ENCODE peak calls at places on chromosomes 7 and 10, in five cellular contexts. One of them, this sample, is unnamed.

GRCh38 chr7:29935111-29935510 is 54.5 kb downstream of the SCRN1 start:
- DNase-seq in transverse colon: no peak
- DNase-seq in endothelial cell of umbilical vein: no peak
- DNase-seq in adrenal gland: no peak
- DNase-seq in NB4: no peak
- DNase-seq in this sample: no peak

GRCh38 chr7:5677538-5678294 is 103.7 kb downstream of the RNF216 start:
- DNase-seq in endothelial cell of umbilical vein: peak; percentile 84
- DNase-seq in transverse colon: peak; percentile 61
- DNase-seq in adrenal gland: peak; percentile 85
- DNase-seq in NB4: peak; percentile 84
- DNase-seq in this sample: peak; percentile 61

GRCh38 chr7:29609162-29610030 is 45.8 kb downstream of the PRR15 start:
- DNase-seq in adrenal gland: no peak
- DNase-seq in transverse colon: peak; percentile 65
- DNase-seq in endothelial cell of umbilical vein: peak; percentile 17
- DNase-seq in NB4: peak; percentile 34
- DNase-seq in this sample: peak; percentile 4

GRCh38 chr10:119441151-119441821 is 101.2 kb downstream of the RGS10 start:
- DNase-seq in NB4: no peak
- DNase-seq in endothelial cell of umbilical vein: peak; percentile 6
- DNase-seq in transverse colon: no peak
- DNase-seq in adrenal gland: peak; percentile 62
- DNase-seq in this sample: no peak

GRCh38 chr7:41996381-41997035 is 240.5 kb downstream of the GLI3 start:
- DNase-seq in adrenal gland: no peak
- DNase-seq in NB4: no peak
- DNase-seq in endothelial cell of umbilical vein: peak; percentile 60
- DNase-seq in transverse colon: no peak
- DNase-seq in this sample: no peak

GRCh38 chr7:38398725-38399321 is 125.4 kb upstream of the TARP start:
- DNase-seq in NB4: peak; percentile 59
- DNase-seq in transverse colon: peak; percentile 39
- DNase-seq in adrenal gland: peak; percentile 75
- DNase-seq in endothelial cell of umbilical vein: peak; percentile 60
- DNase-seq in this sample: peak; percentile 64

GRCh38 chr7:138875794-138876193 is 77.8 kb upstream of the ATP6V0A4 start:
- DNase-seq in NB4: peak; percentile 91
- DNase-seq in adrenal gland: no peak
- DNase-seq in transverse colon: no peak
- DNase-seq in endothelial cell of umbilical vein: no peak
- DNase-seq in this sample: no peak

GRCh38 chr7:107937514-107937913 is 46.5 kb downstream of the DLD start:
- DNase-seq in transverse colon: no peak
- DNase-seq in NB4: no peak
- DNase-seq in adrenal gland: no peak
- DNase-seq in endothelial cell of umbilical vein: no peak
- DNase-seq in this sample: no peak

GRCh38 chr10:130257897-130258296 is 121.7 kb downstream of the GLRX3 start:
- DNase-seq in endothelial cell of umbilical vein: no peak
- DNase-seq in adrenal gland: no peak
- DNase-seq in NB4: no peak
- DNase-seq in transverse colon: no peak
- DNase-seq in this sample: no peak

GRCh38 chr10:45420453-45421192 is 46.6 kb downstream of the ALOX5 start:
- DNase-seq in endothelial cell of umbilical vein: peak; percentile 78
- DNase-seq in adrenal gland: peak; percentile 90
- DNase-seq in transverse colon: peak; percentile 87
- DNase-seq in NB4: peak; percentile 84
- DNase-seq in this sample: peak; percentile 96

GRCh38 chr7:47672966-47673365 is 91.1 kb upstream of the TNS3 start:
- DNase-seq in NB4: no peak
- DNase-seq in adrenal gland: no peak
- DNase-seq in endothelial cell of umbilical vein: no peak
- DNase-seq in transverse colon: no peak
- DNase-seq in this sample: no peak

GRCh38 chr10:132957131-132957530 is 14.8 kb upstream of the CFAP46 start:
- DNase-seq in adrenal gland: peak; percentile 81
- DNase-seq in transverse colon: no peak
- DNase-seq in endothelial cell of umbilical vein: no peak
- DNase-seq in NB4: no peak
- DNase-seq in this sample: no peak

GRCh38 chr7:131011976-131012375 is 278.0 kb upstream of the KLF14 start:
- DNase-seq in NB4: peak; percentile 34
- DNase-seq in endothelial cell of umbilical vein: peak; percentile 15
- DNase-seq in adrenal gland: no peak
- DNase-seq in transverse colon: no peak
- DNase-seq in this sample: no peak

GRCh38 chr10:59557642-59558041 is 152.0 kb downstream of the SLC16A9 start:
- DNase-seq in endothelial cell of umbilical vein: no peak
- DNase-seq in transverse colon: no peak
- DNase-seq in NB4: no peak
- DNase-seq in adrenal gland: no peak
- DNase-seq in this sample: no peak

GRCh38 chr10:116710021-116710420 is 32.3 kb downstream of the HSPA12A start:
- DNase-seq in transverse colon: no peak
- DNase-seq in endothelial cell of umbilical vein: no peak
- DNase-seq in adrenal gland: no peak
- DNase-seq in NB4: no peak
- DNase-seq in this sample: no peak

GRCh38 chr7:309586-310228 is 19.7 kb downstream of the FOXL3 start:
- DNase-seq in transverse colon: no peak
- DNase-seq in adrenal gland: no peak
- DNase-seq in endothelial cell of umbilical vein: no peak
- DNase-seq in NB4: no peak
- DNase-seq in this sample: no peak

GRCh38 chr10:20535846-20536245 is 361.3 kb downstream of the NEBL start:
- DNase-seq in transverse colon: no peak
- DNase-seq in endothelial cell of umbilical vein: no peak
- DNase-seq in NB4: no peak
- DNase-seq in adrenal gland: no peak
- DNase-seq in this sample: no peak

GRCh38 chr7:74269757-74270277 is 15.6 kb upstream of the RFC2 start:
- DNase-seq in endothelial cell of umbilical vein: peak; percentile 62
- DNase-seq in transverse colon: peak; percentile 79
- DNase-seq in NB4: peak; percentile 80
- DNase-seq in adrenal gland: peak; percentile 83
- DNase-seq in this sample: peak; percentile 14

GRCh38 chr7:137844690-137845425 is 1.9 kb downstream of the DGKI start:
- DNase-seq in NB4: no peak
- DNase-seq in adrenal gland: no peak
- DNase-seq in endothelial cell of umbilical vein: no peak
- DNase-seq in transverse colon: no peak
- DNase-seq in this sample: no peak

GRCh38 chr10:16832351-16833080 is 15.3 kb upstream of the RSU1 start:
- DNase-seq in transverse colon: peak; percentile 66
- DNase-seq in adrenal gland: peak; percentile 65
- DNase-seq in endothelial cell of umbilical vein: peak; percentile 98
- DNase-seq in NB4: no peak
- DNase-seq in this sample: peak; percentile 9

GRCh38 chr10:78520737-78521430 is 487.2 kb downstream of the RPS24 start:
- DNase-seq in endothelial cell of umbilical vein: peak; percentile 46
- DNase-seq in transverse colon: no peak
- DNase-seq in adrenal gland: peak; percentile 51
- DNase-seq in NB4: peak; percentile 37
- DNase-seq in this sample: no peak

GRCh38 chr10:13206546-13207443 is 27.4 kb downstream of the UCMA start:
- DNase-seq in NB4: peak; percentile 4
- DNase-seq in adrenal gland: no peak
- DNase-seq in transverse colon: no peak
- DNase-seq in endothelial cell of umbilical vein: peak; percentile 49
- DNase-seq in this sample: peak; percentile 13

GRCh38 chr7:18574676-18575075 is 79.1 kb downstream of the HDAC9 start:
- DNase-seq in NB4: no peak
- DNase-seq in adrenal gland: no peak
- DNase-seq in transverse colon: no peak
- DNase-seq in endothelial cell of umbilical vein: no peak
- DNase-seq in this sample: no peak

GRCh38 chr7:127039541-127039940 is 213.2 kb downstream of the GRM8 start:
- DNase-seq in NB4: no peak
- DNase-seq in transverse colon: no peak
- DNase-seq in endothelial cell of umbilical vein: no peak
- DNase-seq in adrenal gland: no peak
- DNase-seq in this sample: no peak

GRCh38 chr7:31192996-31193395 is 140.9 kb downstream of the ADCYAP1R1 start:
- DNase-seq in NB4: peak; percentile 56
- DNase-seq in adrenal gland: peak; percentile 70
- DNase-seq in endothelial cell of umbilical vein: peak; percentile 36
- DNase-seq in transverse colon: peak; percentile 31
- DNase-seq in this sample: peak; percentile 54

GRCh38 chr10:43939389-43939938 is 290.8 kb upstream of the ZNF32 start:
- DNase-seq in endothelial cell of umbilical vein: no peak
- DNase-seq in transverse colon: no peak
- DNase-seq in adrenal gland: peak; percentile 11
- DNase-seq in NB4: no peak
- DNase-seq in this sample: no peak

GRCh38 chr7:108109216-108109908 is 20.8 kb downstream of the LAMB4 start:
- DNase-seq in transverse colon: peak; percentile 16
- DNase-seq in endothelial cell of umbilical vein: peak; percentile 50
- DNase-seq in adrenal gland: no peak
- DNase-seq in NB4: peak; percentile 56
- DNase-seq in this sample: no peak

GRCh38 chr7:70710011-70710480 is 421.9 kb upstream of the GALNT17 start:
- DNase-seq in NB4: peak; percentile 61
- DNase-seq in adrenal gland: no peak
- DNase-seq in transverse colon: no peak
- DNase-seq in endothelial cell of umbilical vein: no peak
- DNase-seq in this sample: no peak

GRCh38 chr7:155874411-155874810 is 62.1 kb upstream of the SHH start:
- DNase-seq in transverse colon: no peak
- DNase-seq in endothelial cell of umbilical vein: no peak
- DNase-seq in NB4: no peak
- DNase-seq in adrenal gland: peak; percentile 18
- DNase-seq in this sample: no peak

GRCh38 chr10:43205681-43206390 is 61.0 kb downstream of the RASGEF1A start:
- DNase-seq in endothelial cell of umbilical vein: no peak
- DNase-seq in NB4: no peak
- DNase-seq in transverse colon: peak; percentile 6
- DNase-seq in adrenal gland: no peak
- DNase-seq in this sample: peak; percentile 0

GRCh38 chr10:5951721-5952407 is 25.5 kb downstream of the IL15RA start:
- DNase-seq in endothelial cell of umbilical vein: no peak
- DNase-seq in NB4: no peak
- DNase-seq in transverse colon: no peak
- DNase-seq in adrenal gland: no peak
- DNase-seq in this sample: no peak

GRCh38 chr10:50624866-50625491 is 1.2 kb upstream of the SGMS1 start:
- DNase-seq in transverse colon: peak; percentile 70
- DNase-seq in adrenal gland: peak; percentile 83
- DNase-seq in NB4: peak; percentile 87
- DNase-seq in endothelial cell of umbilical vein: peak; percentile 76
- DNase-seq in this sample: peak; percentile 80
- TF ChIP-seq POLR2A in transverse colon: peak; percentile 19
- TF ChIP-seq POLR2A in adrenal gland: no peak
- TF ChIP-seq POLR2A in NB4: peak; percentile 49
- TF ChIP-seq POLR2A in endothelial cell of umbilical vein: peak; percentile 52
- TF ChIP-seq POLR2A in this sample: no peak

DNA sequence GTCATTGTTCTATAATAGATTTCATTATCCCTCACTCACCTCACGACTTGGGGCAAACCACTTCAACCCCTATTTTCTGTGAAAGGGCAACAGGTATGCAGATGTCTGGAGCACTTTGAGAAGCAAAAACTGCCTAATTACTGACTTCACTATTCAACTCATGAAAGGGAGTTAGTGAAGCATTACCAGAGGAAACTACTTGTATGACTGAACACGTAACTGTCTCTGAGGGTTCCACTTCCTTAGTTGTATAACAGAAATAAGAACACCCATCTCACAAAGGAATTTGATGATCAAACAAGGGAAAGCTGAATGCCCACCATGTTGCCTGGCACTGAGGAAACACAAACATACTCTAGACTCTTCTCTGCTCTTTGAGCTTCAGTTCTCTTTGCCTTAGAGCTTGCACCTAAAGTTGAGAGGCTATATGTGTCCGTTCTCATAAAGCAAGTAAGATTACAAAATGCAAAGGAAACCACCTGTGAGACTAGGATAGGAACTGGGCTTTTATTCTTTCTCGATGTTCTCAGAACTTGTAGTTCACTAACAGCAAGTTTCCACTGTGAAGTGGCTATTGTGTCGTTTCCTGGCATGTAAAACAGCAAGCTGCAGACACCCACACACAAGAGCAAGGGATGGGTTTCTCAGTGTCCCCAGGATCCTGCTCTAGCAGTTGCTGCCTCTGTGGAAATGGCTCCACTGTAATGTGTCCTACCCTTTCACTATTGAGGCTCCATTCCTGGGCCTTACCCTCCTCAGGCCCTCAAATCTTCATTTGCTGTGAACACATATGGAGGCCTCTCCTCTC is 2.6 kb downstream of the TMEM243 start:
- DNase-seq in NB4: no peak
- DNase-seq in transverse colon: peak; percentile 42
- DNase-seq in endothelial cell of umbilical vein: peak; percentile 15
- DNase-seq in adrenal gland: no peak
- DNase-seq in this sample: no peak
- TF ChIP-seq POLR2A in NB4: no peak
- TF ChIP-seq POLR2A in transverse colon: no peak
- TF ChIP-seq POLR2A in endothelial cell of umbilical vein: no peak
- TF ChIP-seq POLR2A in adrenal gland: no peak
- TF ChIP-seq POLR2A in this sample: no peak

DNA sequence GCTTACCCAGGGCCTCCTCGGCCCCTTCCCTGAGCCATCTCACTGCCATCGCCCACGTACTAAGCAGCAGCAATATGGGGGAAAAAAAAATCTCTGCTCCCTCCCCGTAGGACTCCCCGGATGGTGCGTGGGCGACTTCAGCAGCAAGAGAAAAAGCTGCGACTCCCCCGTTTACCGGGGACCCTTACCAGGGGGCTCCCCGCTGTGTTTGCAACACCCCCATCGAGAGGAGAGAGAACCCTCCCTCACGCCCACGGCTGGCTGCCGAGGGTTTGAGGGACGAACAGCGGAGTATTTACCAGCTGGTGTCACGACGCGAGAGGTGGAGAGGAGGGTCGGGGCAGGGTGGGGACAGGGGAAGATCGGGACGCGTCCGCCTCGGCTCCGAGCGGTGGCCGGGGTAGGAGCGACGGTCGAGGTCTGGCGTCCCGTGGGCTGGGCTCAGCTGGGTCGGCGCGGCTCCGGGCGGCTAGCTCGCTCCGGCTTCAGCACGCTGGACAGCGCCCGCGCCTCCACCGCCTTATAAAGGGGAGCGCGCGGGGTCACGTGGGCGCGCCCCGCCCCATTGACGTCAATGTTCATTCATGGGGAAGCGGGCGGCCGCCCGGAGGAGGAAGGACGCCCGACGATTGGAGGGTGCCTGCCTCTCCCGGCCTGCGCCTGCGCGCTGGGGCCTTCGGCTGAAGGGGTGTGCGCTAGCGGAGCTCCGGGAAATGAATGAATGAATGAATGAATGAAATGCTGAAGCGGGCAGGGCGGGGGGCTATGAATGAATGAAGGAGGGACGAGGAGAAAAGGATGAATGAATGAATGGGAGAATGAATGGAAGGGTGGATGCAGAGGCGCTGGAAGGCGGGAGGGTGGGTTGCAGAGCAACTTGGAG is at the start of gene VGF:
- DNase-seq in endothelial cell of umbilical vein: peak; percentile 86
- DNase-seq in adrenal gland: peak; percentile 95
- DNase-seq in transverse colon: peak; percentile 93
- DNase-seq in NB4: peak; percentile 97
- DNase-seq in this sample: peak; percentile 85
- TF ChIP-seq POLR2A in endothelial cell of umbilical vein: no peak
- TF ChIP-seq POLR2A in adrenal gland: peak; percentile 16
- TF ChIP-seq POLR2A in transverse colon: no peak
- TF ChIP-seq POLR2A in NB4: no peak
- TF ChIP-seq POLR2A in this sample: no peak

GRCh38 chr10:68231106-68231901 is 609 bp downstream of the ATOH7 start:
- DNase-seq in transverse colon: peak; percentile 67
- DNase-seq in adrenal gland: peak; percentile 54
- DNase-seq in NB4: peak; percentile 88
- DNase-seq in endothelial cell of umbilical vein: peak; percentile 81
- DNase-seq in this sample: peak; percentile 43
- TF ChIP-seq POLR2A in transverse colon: peak; percentile 21
- TF ChIP-seq POLR2A in adrenal gland: no peak
- TF ChIP-seq POLR2A in NB4: no peak
- TF ChIP-seq POLR2A in endothelial cell of umbilical vein: no peak
- TF ChIP-seq POLR2A in this sample: no peak